ENCODE peak calls at places on chromosomes 13 and 19, in ten cellular contexts. K is DMS153; N is IMR-90; X is fibroblast of the aortic adventitia; J is LoVo; Z is renal cortical epithelial cell; F is iPS-NIHi11; D is activated CD4-positive, alpha-beta T cell treated with anti-CD3 and anti-CD28 coated beads for 24 hours; A is SK-N-SH; Y is left ventricle myocardium inferior. H is an unnamed sample.

GRCh38 chr19:38692458-38693379 is 45.3 kb downstream of the ACTN4 start:
- DNase-seq in K (no peak), N (no peak), X (no peak), J (no peak), Z (no peak), F (no peak), D (no peak), A (peak; percentile 60), Y (no peak), H (no peak)

GRCh38 chr19:4108767-4109625 is 14.9 kb downstream of the MAP2K2 start:
- DNase-seq in K (no peak), N (no peak), X (no peak), J (no peak), Z (no peak), F (no peak), D (no peak), A (no peak), Y (no peak), H (no peak)

GRCh38 chr13:86095351-86095750 is 296.1 kb upstream of the SLITRK6 start:
- DNase-seq in K (no peak), N (no peak), X (no peak), J (no peak), Z (no peak), F (no peak), D (no peak), A (no peak), Y (no peak), H (no peak)

GRCh38 chr19:4878491-4878968 is 11.1 kb upstream of the PLIN3 start:
- DNase-seq in K (no peak), N (no peak), X (no peak), J (no peak), Z (no peak), F (peak; percentile 48), D (no peak), A (no peak), Y (peak; percentile 44), H (no peak)

GRCh38 chr13:46735425-46735824 is 61.5 kb downstream of the ESD start:
- DNase-seq in K (no peak), N (no peak), X (no peak), J (no peak), Z (no peak), F (no peak), D (no peak), A (peak; percentile 32), Y (no peak), H (no peak)

GRCh38 chr19:40799558-40800338 is 757 bp downstream of the EGLN2 start:
- DNase-seq in K (no peak), N (no peak), X (no peak), J (no peak), Z (no peak), F (peak; percentile 56), D (no peak), A (peak; percentile 69), Y (peak; percentile 70), H (no peak)

GRCh38 chr13:45341799-45342584 is 1.0 kb upstream of the TPT1 start:
- DNase-seq in K (no peak), N (no peak), X (peak; percentile 75), J (no peak), Z (peak; percentile 80), F (no peak), D (no peak), A (peak; percentile 71), Y (peak; percentile 31), H (peak; percentile 31)

GRCh38 chr19:3931041-3931440 is 1.8 kb upstream of the NMRK2 start:
- DNase-seq in K (no peak), N (no peak), X (no peak), J (no peak), Z (no peak), F (no peak), D (no peak), A (peak; percentile 18), Y (peak; percentile 82), H (no peak)

GRCh38 chr19:1027953-1028902 is 1.8 kb downstream of the CNN2 start:
- DNase-seq in K (peak; percentile 0), N (peak; percentile 95), X (peak; percentile 96), J (peak; percentile 75), Z (peak; percentile 78), F (peak; percentile 85), D (no peak), A (peak; percentile 86), Y (peak; percentile 61), H (no peak)

H was measured in ascending aorta.